ENCODE peak calls at places on chromosomes 5 and 9, in ten cellular contexts. One of them, this sample, is unnamed.

GRCh38 chr9:109968702-109969450 is 188.9 kb downstream of the PALM2AKAP2 start:
- DNase-seq in tibial nerve: no peak
- DNase-seq in fibroblast of pulmonary artery: peak; percentile 55
- DNase-seq in hepatocyte: peak; percentile 47
- DNase-seq in mucosa of descending colon: no peak
- DNase-seq in D721Med: no peak
- DNase-seq in AG04450: no peak
- DNase-seq in spleen: no peak
- DNase-seq in lower lobe of right lung: no peak
- DNase-seq in IMR-90: peak; percentile 54
- DNase-seq in this sample: no peak

GRCh38 chr5:145830594-145830993 is 4.5 kb downstream of the PRELID2 start:
- DNase-seq in hepatocyte: no peak
- DNase-seq in tibial nerve: no peak
- DNase-seq in D721Med: no peak
- DNase-seq in fibroblast of pulmonary artery: peak; percentile 60
- DNase-seq in mucosa of descending colon: no peak
- DNase-seq in spleen: no peak
- DNase-seq in AG04450: no peak
- DNase-seq in IMR-90: peak; percentile 81
- DNase-seq in lower lobe of right lung: no peak
- DNase-seq in this sample: no peak

GRCh38 chr5:152264656-152265055 is 140.4 kb downstream of the NMUR2 start:
- DNase-seq in fibroblast of pulmonary artery: no peak
- DNase-seq in lower lobe of right lung: no peak
- DNase-seq in mucosa of descending colon: no peak
- DNase-seq in AG04450: no peak
- DNase-seq in spleen: no peak
- DNase-seq in hepatocyte: no peak
- DNase-seq in tibial nerve: no peak
- DNase-seq in D721Med: no peak
- DNase-seq in IMR-90: no peak
- DNase-seq in this sample: peak; percentile 23

GRCh38 chr9:34521406-34522045 is 1.3 kb downstream of the ENHO start:
- DNase-seq in lower lobe of right lung: no peak
- DNase-seq in IMR-90: no peak
- DNase-seq in tibial nerve: no peak
- DNase-seq in AG04450: no peak
- DNase-seq in fibroblast of pulmonary artery: no peak
- DNase-seq in D721Med: no peak
- DNase-seq in mucosa of descending colon: no peak
- DNase-seq in hepatocyte: no peak
- DNase-seq in spleen: no peak
- DNase-seq in this sample: no peak

GRCh38 chr5:33755216-33755615 is 136.6 kb downstream of the ADAMTS12 start:
- DNase-seq in lower lobe of right lung: no peak
- DNase-seq in D721Med: no peak
- DNase-seq in tibial nerve: no peak
- DNase-seq in spleen: no peak
- DNase-seq in mucosa of descending colon: no peak
- DNase-seq in fibroblast of pulmonary artery: peak; percentile 28
- DNase-seq in hepatocyte: no peak
- DNase-seq in IMR-90: peak; percentile 40
- DNase-seq in AG04450: no peak
- DNase-seq in this sample: no peak

GRCh38 chr5:21665525-21665924 is 1187.6 kb downstream of the CDH12 start:
- DNase-seq in hepatocyte: no peak
- DNase-seq in IMR-90: no peak
- DNase-seq in lower lobe of right lung: no peak
- DNase-seq in mucosa of descending colon: no peak
- DNase-seq in tibial nerve: no peak
- DNase-seq in D721Med: no peak
- DNase-seq in fibroblast of pulmonary artery: no peak
- DNase-seq in spleen: no peak
- DNase-seq in AG04450: no peak
- DNase-seq in this sample: no peak

GRCh38 chr5:86030753-86031152 is 587.0 kb upstream of the COX7C start:
- DNase-seq in spleen: no peak
- DNase-seq in tibial nerve: no peak
- DNase-seq in fibroblast of pulmonary artery: no peak
- DNase-seq in AG04450: no peak
- DNase-seq in hepatocyte: no peak
- DNase-seq in lower lobe of right lung: no peak
- DNase-seq in IMR-90: no peak
- DNase-seq in mucosa of descending colon: no peak
- DNase-seq in D721Med: no peak
- DNase-seq in this sample: no peak

GRCh38 chr9:68625559-68625958 is 79.5 kb upstream of the PIP5K1B start:
- DNase-seq in lower lobe of right lung: no peak
- DNase-seq in IMR-90: no peak
- DNase-seq in spleen: no peak
- DNase-seq in mucosa of descending colon: no peak
- DNase-seq in hepatocyte: no peak
- DNase-seq in tibial nerve: no peak
- DNase-seq in AG04450: no peak
- DNase-seq in fibroblast of pulmonary artery: no peak
- DNase-seq in D721Med: no peak
- DNase-seq in this sample: no peak

GRCh38 chr5:137565450-137565849 is 66.3 kb upstream of the SPOCK1 start:
- DNase-seq in tibial nerve: no peak
- DNase-seq in spleen: no peak
- DNase-seq in fibroblast of pulmonary artery: peak; percentile 22
- DNase-seq in IMR-90: peak; percentile 17
- DNase-seq in lower lobe of right lung: no peak
- DNase-seq in D721Med: no peak
- DNase-seq in AG04450: no peak
- DNase-seq in hepatocyte: no peak
- DNase-seq in mucosa of descending colon: no peak
- DNase-seq in this sample: no peak

GRCh38 chr9:134319306-134320194 is 6.7 kb upstream of the RXRA start:
- DNase-seq in spleen: peak; percentile 63
- DNase-seq in mucosa of descending colon: peak; percentile 44
- DNase-seq in tibial nerve: no peak
- DNase-seq in AG04450: no peak
- DNase-seq in IMR-90: no peak
- DNase-seq in lower lobe of right lung: peak; percentile 30
- DNase-seq in fibroblast of pulmonary artery: no peak
- DNase-seq in hepatocyte: no peak
- DNase-seq in D721Med: no peak
- DNase-seq in this sample: no peak

GRCh38 chr9:134318481-134318891 is 7.8 kb upstream of the RXRA start:
- DNase-seq in lower lobe of right lung: peak; percentile 35
- DNase-seq in mucosa of descending colon: peak; percentile 23
- DNase-seq in hepatocyte: no peak
- DNase-seq in tibial nerve: no peak
- DNase-seq in AG04450: no peak
- DNase-seq in D721Med: no peak
- DNase-seq in spleen: peak; percentile 57
- DNase-seq in IMR-90: no peak
- DNase-seq in fibroblast of pulmonary artery: no peak
- DNase-seq in this sample: no peak

GRCh38 chr9:134316444-134317160 is 9.7 kb upstream of the RXRA start:
- DNase-seq in spleen: peak; percentile 74
- DNase-seq in IMR-90: peak; percentile 68
- DNase-seq in lower lobe of right lung: peak; percentile 50
- DNase-seq in hepatocyte: no peak
- DNase-seq in tibial nerve: no peak
- DNase-seq in fibroblast of pulmonary artery: peak; percentile 41
- DNase-seq in D721Med: no peak
- DNase-seq in mucosa of descending colon: peak; percentile 52
- DNase-seq in AG04450: no peak
- DNase-seq in this sample: no peak

GRCh38 chr9:134318941-134319305 is 7.3 kb upstream of the RXRA start:
- DNase-seq in tibial nerve: no peak
- DNase-seq in hepatocyte: no peak
- DNase-seq in AG04450: no peak
- DNase-seq in IMR-90: no peak
- DNase-seq in mucosa of descending colon: peak; percentile 19
- DNase-seq in D721Med: no peak
- DNase-seq in fibroblast of pulmonary artery: no peak
- DNase-seq in spleen: peak; percentile 56
- DNase-seq in lower lobe of right lung: peak; percentile 34
- DNase-seq in this sample: no peak

DNA sequence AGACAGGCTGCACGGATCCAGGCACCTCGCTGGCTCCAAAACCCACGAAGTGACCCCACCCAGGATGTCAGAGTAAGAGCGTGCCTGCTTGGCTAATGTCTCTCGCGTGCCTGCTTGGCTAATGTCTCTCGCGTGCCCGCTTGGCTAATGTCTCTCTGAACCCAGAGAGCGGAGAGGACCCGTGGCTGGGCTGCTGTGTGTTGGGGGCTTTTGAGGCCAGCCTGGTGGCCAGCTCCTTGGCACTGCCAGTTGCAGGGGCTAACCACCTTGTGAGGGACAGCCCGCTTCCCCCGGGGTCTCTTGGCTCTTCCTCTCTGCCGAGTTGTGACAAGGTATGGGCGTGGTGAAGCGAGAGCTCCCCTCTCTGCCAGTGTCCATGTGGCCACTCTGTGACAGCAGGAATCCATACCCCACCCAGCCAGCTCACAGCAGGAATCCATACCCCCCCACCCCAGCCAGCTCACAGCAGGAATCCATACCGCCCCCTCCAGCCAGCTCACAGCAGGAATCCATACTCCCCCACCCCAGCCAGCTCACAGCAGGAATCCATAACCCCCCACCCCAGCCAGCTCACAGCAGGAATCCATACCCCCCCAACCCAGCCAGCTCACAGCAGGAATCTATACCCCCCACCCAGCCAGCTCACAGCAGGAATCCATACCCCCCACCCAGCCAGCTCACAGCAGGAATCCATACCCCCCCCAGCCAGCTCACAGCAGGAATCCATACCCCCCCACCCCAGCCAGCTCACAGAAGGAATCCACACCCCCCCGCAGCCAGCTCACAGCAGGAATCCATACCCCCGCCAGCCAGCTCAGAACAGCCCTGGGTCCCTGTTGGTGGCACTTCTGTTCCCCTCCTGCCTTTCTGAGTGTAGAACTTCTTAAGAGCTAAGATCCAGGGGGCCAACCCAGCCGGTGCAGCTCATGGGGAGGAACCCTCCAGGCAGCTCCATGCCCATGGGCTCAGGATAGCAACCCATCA is 8.5 kb upstream of the RXRA start:
- DNase-seq in hepatocyte: no peak
- DNase-seq in fibroblast of pulmonary artery: no peak
- DNase-seq in AG04450: no peak
- DNase-seq in spleen: peak; percentile 62
- DNase-seq in IMR-90: peak; percentile 77
- DNase-seq in lower lobe of right lung: peak; percentile 41
- DNase-seq in mucosa of descending colon: peak; percentile 39
- DNase-seq in D721Med: no peak
- DNase-seq in tibial nerve: no peak
- DNase-seq in this sample: no peak
- TF ChIP-seq CTCF in hepatocyte: no peak
- TF ChIP-seq CTCF in fibroblast of pulmonary artery: no peak
- TF ChIP-seq CTCF in AG04450: no peak
- TF ChIP-seq CTCF in spleen: no peak
- TF ChIP-seq CTCF in IMR-90: peak; percentile 10
- TF ChIP-seq CTCF in lower lobe of right lung: no peak
- TF ChIP-seq CTCF in mucosa of descending colon: no peak
- TF ChIP-seq CTCF in D721Med: no peak
- TF ChIP-seq CTCF in tibial nerve: no peak
- TF ChIP-seq CTCF in this sample: no peak

DNA sequence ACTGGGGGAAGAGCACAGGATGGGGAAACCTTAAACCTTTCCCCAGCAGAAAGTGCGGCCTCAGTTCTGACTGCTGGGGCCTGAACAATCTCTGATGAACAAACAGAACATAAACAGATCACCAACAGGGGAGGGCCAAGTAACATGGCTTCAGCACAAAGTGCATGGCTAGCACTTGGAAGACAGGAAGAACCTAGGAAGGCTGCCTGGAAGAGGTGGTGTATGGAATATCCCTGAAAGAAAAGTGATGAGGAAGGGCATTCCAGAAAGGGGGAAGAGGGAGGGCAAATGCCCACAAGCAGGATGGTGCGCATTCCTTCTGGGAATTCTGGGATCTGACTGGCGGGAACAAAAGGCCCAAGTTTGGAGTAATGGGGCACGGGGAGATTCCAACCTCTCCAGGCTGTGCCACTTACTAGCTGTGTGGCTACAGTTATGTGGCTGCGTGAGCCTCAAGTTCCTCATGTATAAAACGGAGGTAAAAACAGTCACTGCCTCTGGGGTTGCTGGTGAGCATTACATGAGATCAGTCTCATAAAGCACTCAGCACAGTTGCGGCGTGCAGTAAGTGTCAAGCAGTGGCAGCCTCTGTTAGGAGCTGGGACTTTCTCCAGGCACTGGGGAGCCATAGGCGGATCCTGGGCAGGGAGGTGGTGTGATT is 1.6 kb downstream of the PDGFRB start:
- DNase-seq in lower lobe of right lung: no peak
- DNase-seq in D721Med: no peak
- DNase-seq in tibial nerve: no peak
- DNase-seq in AG04450: no peak
- DNase-seq in hepatocyte: peak; percentile 69
- DNase-seq in fibroblast of pulmonary artery: peak; percentile 74
- DNase-seq in mucosa of descending colon: no peak
- DNase-seq in IMR-90: peak; percentile 80
- DNase-seq in spleen: no peak
- DNase-seq in this sample: no peak
- TF ChIP-seq CTCF in lower lobe of right lung: no peak
- TF ChIP-seq CTCF in D721Med: no peak
- TF ChIP-seq CTCF in tibial nerve: no peak
- TF ChIP-seq CTCF in AG04450: no peak
- TF ChIP-seq CTCF in hepatocyte: no peak
- TF ChIP-seq CTCF in fibroblast of pulmonary artery: peak; percentile 4
- TF ChIP-seq CTCF in mucosa of descending colon: no peak
- TF ChIP-seq CTCF in IMR-90: peak; percentile 21
- TF ChIP-seq CTCF in spleen: no peak
- TF ChIP-seq CTCF in this sample: no peak

DNA sequence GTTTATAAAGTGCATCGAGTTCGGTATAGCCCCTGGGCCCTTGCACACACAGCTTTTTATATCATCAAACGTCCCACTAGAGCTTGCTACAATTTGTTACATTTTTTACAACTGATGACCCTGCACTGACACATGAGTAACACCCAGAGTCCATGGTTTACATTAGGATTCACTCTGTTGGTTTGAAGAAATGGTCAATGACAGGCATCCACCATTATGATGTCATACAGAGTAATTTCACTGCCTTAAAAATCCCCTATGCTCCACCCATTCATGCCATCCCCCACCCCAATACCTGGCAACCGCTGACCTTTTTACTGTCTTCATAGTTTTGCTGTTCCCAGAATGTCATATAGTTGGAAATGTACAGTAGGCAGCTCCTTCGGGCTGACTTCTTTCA is 130.2 kb downstream of the MED10 start:
- DNase-seq in spleen: no peak
- DNase-seq in hepatocyte: no peak
- DNase-seq in IMR-90: no peak
- DNase-seq in AG04450: no peak
- DNase-seq in D721Med: no peak
- DNase-seq in lower lobe of right lung: no peak
- DNase-seq in fibroblast of pulmonary artery: no peak
- DNase-seq in tibial nerve: no peak
- DNase-seq in mucosa of descending colon: no peak
- DNase-seq in this sample: no peak
- TF ChIP-seq CTCF in spleen: no peak
- TF ChIP-seq CTCF in hepatocyte: no peak
- TF ChIP-seq CTCF in IMR-90: no peak
- TF ChIP-seq CTCF in AG04450: no peak
- TF ChIP-seq CTCF in D721Med: no peak
- TF ChIP-seq CTCF in lower lobe of right lung: no peak
- TF ChIP-seq CTCF in fibroblast of pulmonary artery: no peak
- TF ChIP-seq CTCF in tibial nerve: no peak
- TF ChIP-seq CTCF in mucosa of descending colon: no peak
- TF ChIP-seq CTCF in this sample: no peak

GRCh38 chr5:150119421-150120061 is 33.2 kb upstream of the CSF1R start:
- DNase-seq in lower lobe of right lung: no peak
- DNase-seq in IMR-90: no peak
- DNase-seq in AG04450: no peak
- DNase-seq in fibroblast of pulmonary artery: no peak
- DNase-seq in D721Med: no peak
- DNase-seq in mucosa of descending colon: no peak
- DNase-seq in spleen: peak; percentile 63
- DNase-seq in hepatocyte: no peak
- DNase-seq in tibial nerve: peak; percentile 11
- DNase-seq in this sample: no peak
- TF ChIP-seq CTCF in lower lobe of right lung: no peak
- TF ChIP-seq CTCF in IMR-90: no peak
- TF ChIP-seq CTCF in AG04450: no peak
- TF ChIP-seq CTCF in fibroblast of pulmonary artery: no peak
- TF ChIP-seq CTCF in D721Med: no peak
- TF ChIP-seq CTCF in mucosa of descending colon: no peak
- TF ChIP-seq CTCF in spleen: no peak
- TF ChIP-seq CTCF in hepatocyte: no peak
- TF ChIP-seq CTCF in tibial nerve: no peak
- TF ChIP-seq CTCF in this sample: no peak